ENCODE peak calls at places on chromosomes 16 and 17, in seven cellular contexts. E, A, V, P, L, T and U are unnamed samples.

GRCh38 chr17:5364156-5364555 is 55.3 kb downstream of the NUP88 start:
- DNase-seq in E (no peak), V (no peak), L (no peak), P (no peak), T (no peak), A (no peak), U (no peak)

GRCh38 chr17:67294451-67295199 is 49.6 kb upstream of the HELZ start:
- DNase-seq in V (no peak), A (no peak), T (no peak), L (no peak), P (no peak), E (no peak), U (no peak)

GRCh38 chr16:9823510-9823909 is 358.7 kb downstream of the GRIN2A start:
- DNase-seq in T (no peak), L (no peak), E (no peak), P (no peak), A (no peak), V (no peak), U (no peak)

GRCh38 chr16:53912155-53912554 is 208.2 kb downstream of the FTO start:
- DNase-seq in T (no peak), L (no peak), A (no peak), E (no peak), P (no peak), V (no peak), U (no peak)

GRCh38 chr17:35559495-35559894 is 1.1 kb downstream of the SLFN14 start:
- DNase-seq in V (no peak), P (no peak), L (no peak), A (no peak), E (no peak), T (no peak), U (no peak)

GRCh38 chr17:74271281-74271680 is 2.8 kb upstream of the DNAI2 start:
- DNase-seq in V (no peak), P (no peak), A (no peak), E (no peak), T (no peak), L (no peak), U (no peak)

GRCh38 chr17:76929148-76929547 is 60.9 kb downstream of the MGAT5B start:
- DNase-seq in L (no peak), V (no peak), P (no peak), A (no peak), E (no peak), T (no peak), U (no peak)

GRCh38 chr17:61467416-61468262 is 15.4 kb downstream of the TBX4 start:
- DNase-seq in L (peak), V (peak), A (no peak), T (peak), P (peak), E (no peak), U (peak)

GRCh38 chr17:75876190-75876937 is 2.0 kb downstream of the TRIM47 start:
- DNase-seq in E (no peak), V (peak), A (no peak), P (peak), T (peak), L (peak), U (peak)

GRCh38 chr17:7839890-7840260 is 5.9 kb downstream of the KDM6B start:
- DNase-seq in P (no peak), E (no peak), L (no peak), V (no peak), A (peak), T (peak), U (peak)

GRCh38 chr16:66326995-66327513 is 39.4 kb upstream of the CDH5 start:
- DNase-seq in L (no peak), A (no peak), V (no peak), T (no peak), P (peak), E (no peak), U (no peak)

GRCh38 chr16:68015681-68016080 is at the start of gene DPEP2NB:
- DNase-seq in P (no peak), E (no peak), A (no peak), L (no peak), T (no peak), V (no peak), U (no peak)

GRCh38 chr17:8120520-8121443 is 2.5 kb upstream of the ALOXE3 start:
- DNase-seq in E (peak), A (peak), T (peak), L (peak), P (peak), V (peak), U (peak)

GRCh38 chr17:20282526-20283308 is 184.6 kb downstream of the LGALS9B start:
- DNase-seq in V (no peak), A (no peak), T (no peak), E (no peak), P (no peak), L (no peak), U (no peak)

GRCh38 chr17:1582374-1582773 is 19.8 kb upstream of the PITPNA start:
- DNase-seq in V (no peak), A (no peak), T (no peak), E (no peak), L (no peak), P (no peak), U (no peak)

GRCh38 chr17:18985475-18985874 is 19.1 kb downstream of the FAM83G start:
- DNase-seq in T (no peak), A (no peak), V (peak), L (no peak), E (no peak), P (no peak), U (no peak)

GRCh38 chr16:78538919-78539318 is 439.5 kb downstream of the WWOX start:
- DNase-seq in T (no peak), L (no peak), V (no peak), A (no peak), E (no peak), P (no peak), U (no peak)

GRCh38 chr16:57471209-57471608 is 8.7 kb downstream of the POLR2C start:
- DNase-seq in E (no peak), V (no peak), L (no peak), P (no peak), A (no peak), T (peak), U (no peak)

GRCh38 chr16:66236301-66236700 is 130.2 kb upstream of the CDH5 start:
- DNase-seq in V (no peak), L (no peak), T (no peak), P (no peak), A (no peak), E (no peak), U (peak)

GRCh38 chr16:56793504-56793903 is 63.6 kb downstream of the NUP93 start:
- DNase-seq in V (no peak), T (peak), E (no peak), A (no peak), L (no peak), P (no peak), U (no peak)

GRCh38 chr17:67260051-67260987 is 15.3 kb upstream of the HELZ start:
- DNase-seq in A (peak), P (peak), E (peak), L (no peak), V (no peak), T (peak), U (peak)

GRCh38 chr16:268141-269053 is 7.3 kb downstream of the RGS11 start:
- DNase-seq in L (no peak), E (no peak), P (peak), V (no peak), A (no peak), T (no peak), U (no peak)

GRCh38 chr17:57486978-57487377 is 230.7 kb downstream of the MSI2 start:
- DNase-seq in V (no peak), P (no peak), T (no peak), L (no peak), E (no peak), A (no peak), U (no peak)

GRCh38 chr16:24993722-24994686 is 21.2 kb downstream of the ARHGAP17 start:
- DNase-seq in V (no peak), E (no peak), A (no peak), T (peak), P (peak), L (no peak), U (no peak)

GRCh38 chr16:50172195-50172922 is 19.3 kb downstream of the TENT4B start:
- DNase-seq in A (no peak), T (no peak), P (no peak), V (no peak), L (no peak), E (no peak), U (no peak)

GRCh38 chr17:73710095-73710592 is 65.9 kb upstream of the SDK2 start:
- DNase-seq in L (peak), P (peak), V (peak), A (no peak), E (peak), T (peak), U (no peak)

GRCh38 chr17:50148226-50149098 is 2.0 kb downstream of the PPP1R9B start:
- DNase-seq in L (no peak), A (peak), V (peak), P (peak), E (peak), T (peak), U (no peak)

GRCh38 chr17:77478281-77478680 is 337.5 kb downstream of the SEC14L1 start:
- DNase-seq in T (no peak), A (no peak), E (no peak), L (no peak), V (no peak), P (no peak), U (no peak)

GRCh38 chr17:5422505-5422904 is 2.5 kb downstream of the RPAIN start:
- DNase-seq in A (no peak), E (no peak), P (no peak), V (no peak), T (peak), L (no peak), U (no peak)

GRCh38 chr16:7513429-7513828 is 180.8 kb downstream of the RBFOX1 start:
- DNase-seq in T (peak), P (no peak), V (no peak), E (no peak), A (no peak), L (peak), U (no peak)

GRCh38 chr17:4696432-4696796 is 7.5 kb downstream of the PELP1 start:
- DNase-seq in T (no peak), E (no peak), L (no peak), P (no peak), V (no peak), A (no peak), U (peak)

GRCh38 chr17:52297230-52298010 is 138.9 kb upstream of the CA10 start:
- DNase-seq in A (no peak), P (no peak), V (no peak), E (no peak), T (peak), L (no peak), U (no peak)

GRCh38 chr17:42944211-42944610 is 20.0 kb downstream of the AARSD1 start:
- DNase-seq in T (no peak), P (no peak), E (no peak), V (no peak), L (no peak), A (no peak), U (no peak)
- TF ChIP-seq EP300 in T (no peak), P (no peak), E (no peak), V (no peak), L (no peak), A (no peak), U (no peak)

GRCh38 chr16:86517652-86518258 is 7.4 kb downstream of the FOXF1 start:
- DNase-seq in T (peak), P (peak), E (peak), V (peak), A (no peak), L (peak), U (peak)

GRCh38 chr16:86517033-86517432 is 6.7 kb downstream of the FOXF1 start:
- DNase-seq in E (no peak), T (no peak), P (no peak), L (no peak), V (no peak), A (no peak), U (peak)

GRCh38 chr16:86520317-86521210 is 10.2 kb downstream of the FOXF1 start:
- DNase-seq in A (no peak), E (no peak), V (no peak), L (no peak), P (no peak), T (no peak), U (peak)

GRCh38 chr16:86519649-86520316 is 9.5 kb downstream of the FOXF1 start:
- DNase-seq in P (peak), A (peak), V (peak), L (peak), E (peak), T (peak), U (peak)

GRCh38 chr16:86519007-86519648 is 8.8 kb downstream of the FOXF1 start:
- DNase-seq in A (no peak), L (no peak), P (no peak), T (no peak), V (no peak), E (no peak), U (peak)
- TF ChIP-seq EP300 in A (no peak), L (no peak), P (no peak), T (no peak), V (no peak), E (no peak), U (no peak)

GRCh38 chr17:40020146-40020545 is 4.9 kb downstream of the CSF3 start:
- DNase-seq in E (no peak), P (no peak), V (no peak), T (no peak), A (no peak), L (no peak), U (no peak)
- TF ChIP-seq EP300 in E (no peak), P (no peak), V (no peak), T (no peak), A (no peak), L (no peak), U (no peak)

GRCh38 chr16:3023415-3023668 is 400 bp downstream of the HCFC1R1 start:
- DNase-seq in A (no peak), P (no peak), V (no peak), L (no peak), T (no peak), E (no peak), U (no peak)

GRCh38 chr16:3022697-3023414 is 886 bp downstream of the HCFC1R1 start:
- DNase-seq in A (no peak), T (peak), E (no peak), P (no peak), L (peak), V (no peak), U (no peak)

GRCh38 chr16:3025032-3026002 is 1.5 kb downstream of the THOC6 start:
- DNase-seq in V (no peak), L (no peak), E (no peak), T (no peak), P (no peak), A (peak), U (no peak)

GRCh38 chr16:3022208-3022696 is 1.5 kb downstream of the HCFC1R1 start:
- DNase-seq in E (peak), A (peak), T (peak), V (peak), P (peak), L (peak), U (peak)

DNA sequence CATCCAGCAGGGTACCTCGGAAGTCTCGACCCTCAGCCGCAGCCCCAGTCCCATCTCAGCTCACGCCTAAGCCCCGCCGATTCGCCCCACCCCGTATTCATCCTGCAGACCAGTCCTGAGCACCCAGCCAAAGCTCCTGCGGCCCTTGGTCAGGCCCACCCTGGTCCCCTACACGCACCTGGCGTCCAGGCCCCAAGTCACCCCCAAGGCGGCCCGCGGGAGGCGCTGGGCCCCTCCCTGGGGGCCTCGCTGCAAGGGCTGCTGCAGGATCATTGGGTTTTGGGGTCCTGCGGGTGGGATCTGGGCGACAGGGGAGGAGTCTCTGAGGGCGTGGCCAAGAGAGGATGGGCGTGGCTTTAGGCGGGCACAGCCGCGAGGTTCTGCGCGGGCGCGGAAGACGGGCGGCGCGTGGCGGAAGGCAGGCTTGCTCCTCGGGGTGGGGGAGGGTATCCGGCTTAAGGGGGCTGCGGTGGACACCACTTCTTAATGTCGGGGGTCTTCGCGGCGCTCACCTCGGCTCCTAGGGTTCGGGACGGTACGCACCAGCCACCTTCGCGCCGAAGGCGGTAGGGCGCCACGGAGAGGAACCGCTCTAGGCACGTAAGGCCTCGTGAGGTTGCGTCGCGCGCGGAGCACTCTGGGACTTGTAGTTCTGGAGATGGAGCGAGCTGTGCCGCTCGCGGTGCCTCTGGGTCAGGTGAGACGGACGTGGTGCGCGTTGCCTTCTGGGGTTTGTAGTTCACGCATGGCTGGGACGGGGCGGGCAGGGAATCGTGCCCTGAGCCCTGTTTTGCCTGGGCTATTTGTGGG is at the start of the genes HCFC1R1 and THOC6:
- DNase-seq in L (peak), P (peak), V (peak), E (peak), A (peak), T (peak), U (peak)
- TF ChIP-seq EP300 in L (no peak), P (no peak), V (no peak), E (peak), A (no peak), T (no peak), U (no peak)

GRCh38 chr17:59219992-59220327 is 351 bp upstream of the GDPD1 start:
- DNase-seq in V (no peak), P (no peak), T (no peak), L (no peak), A (no peak), E (no peak), U (no peak)

GRCh38 chr17:59221159-59221847 is 992 bp downstream of the GDPD1 start:
- DNase-seq in E (no peak), P (no peak), L (no peak), V (no peak), A (no peak), T (no peak), U (no peak)

GRCh38 chr17:59219370-59219769 is 941 bp upstream of the GDPD1 start:
- DNase-seq in V (no peak), T (no peak), L (peak), A (no peak), P (no peak), E (no peak), U (no peak)

GRCh38 chr17:59223813-59224212 is 3.5 kb downstream of the GDPD1 start:
- DNase-seq in A (no peak), E (no peak), V (no peak), P (no peak), T (no peak), L (peak), U (no peak)

GRCh38 chr17:59220328-59221158 is at the start of gene GDPD1:
- DNase-seq in V (peak), T (peak), E (peak), A (peak), P (peak), L (peak), U (peak)
- TF ChIP-seq EP300 in V (no peak), T (no peak), E (no peak), A (no peak), P (no peak), L (peak), U (no peak)

GRCh38 chr17:81713556-81714411 is 1.7 kb downstream of the SLC25A10 start:
- DNase-seq in V (peak), L (no peak), T (no peak), E (no peak), P (peak), A (no peak), U (peak)

GRCh38 chr17:81711814-81712467 is at the start of gene SLC25A10:
- DNase-seq in L (peak), T (peak), E (peak), P (peak), A (peak), V (peak), U (peak)

GRCh38 chr17:81713004-81713555 is 996 bp downstream of the SLC25A10 start:
- DNase-seq in E (no peak), T (no peak), P (no peak), A (peak), V (no peak), L (no peak), U (peak)

GRCh38 chr17:81710514-81711308 is 1.4 kb upstream of the SLC25A10 start:
- DNase-seq in V (no peak), L (peak), A (peak), E (no peak), P (peak), T (no peak), U (no peak)

DNA sequence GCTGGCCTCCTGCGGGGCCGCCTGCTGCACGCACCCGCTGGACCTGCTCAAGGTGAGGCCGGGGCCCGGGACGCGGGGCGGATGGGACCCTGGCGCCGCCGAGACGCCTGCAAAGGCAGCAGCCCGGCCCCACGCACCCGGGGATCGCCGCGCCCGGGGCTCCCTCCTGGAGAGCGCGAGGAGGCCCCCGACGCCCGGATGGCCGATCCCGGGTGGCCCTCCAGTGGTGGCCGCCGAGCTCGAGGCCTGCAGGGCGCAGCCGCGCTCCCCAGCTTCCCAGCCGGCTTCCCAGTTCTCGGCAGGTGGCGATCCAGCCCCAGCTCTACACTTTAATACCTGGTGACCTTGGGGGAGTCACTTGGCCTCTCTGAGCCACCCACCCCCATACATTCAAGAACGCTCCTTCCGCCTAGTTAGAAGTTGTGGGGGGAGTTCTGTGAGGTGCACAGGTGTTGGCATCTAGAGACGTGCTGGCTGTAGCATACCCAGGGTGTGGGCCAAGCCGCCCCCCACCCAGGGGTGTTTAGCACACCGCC is 452 bp downstream of the SLC25A10 start:
- DNase-seq in L (no peak), E (no peak), P (peak), T (peak), V (peak), A (no peak), U (peak)
- TF ChIP-seq EP300 in L (no peak), E (no peak), P (no peak), T (no peak), V (no peak), A (no peak), U (no peak)